ENCODE peak calls at places on chromosomes 13 and 19, in five cellular contexts. One of them, this sample, is unnamed.
A peak's percentile ranks its signal among the peaks of the same experiment; 100 is the strongest.

GRCh38 chr13:42745655-42746054 is 35.7 kb upstream of the FAM216B start:
- DNase-seq in NCI-H1092 treated with DMSO at 0.1 percent for 48 hours: no peak
- DNase-seq in small intestine: no peak
- DNase-seq in neural progenitor cell: no peak
- DNase-seq in Caki2: no peak
- DNase-seq in this sample: no peak

GRCh38 chr13:33125821-33126570 is 109.8 kb downstream of the KL start:
- DNase-seq in NCI-H1092 treated with DMSO at 0.1 percent for 48 hours: no peak
- DNase-seq in small intestine: peak; percentile 70
- DNase-seq in neural progenitor cell: peak; percentile 19
- DNase-seq in Caki2: peak; percentile 76
- DNase-seq in this sample: no peak

GRCh38 chr19:35076657-35077056 is 35.1 kb downstream of the HPN start:
- DNase-seq in NCI-H1092 treated with DMSO at 0.1 percent for 48 hours: no peak
- DNase-seq in Caki2: no peak
- DNase-seq in small intestine: no peak
- DNase-seq in neural progenitor cell: no peak
- DNase-seq in this sample: no peak

GRCh38 chr19:50994129-50994528 is 7.3 kb downstream of the KLK8 start:
- DNase-seq in NCI-H1092 treated with DMSO at 0.1 percent for 48 hours: no peak
- DNase-seq in small intestine: no peak
- DNase-seq in Caki2: peak; percentile 71
- DNase-seq in neural progenitor cell: no peak
- DNase-seq in this sample: no peak

GRCh38 chr19:2308114-2308556 is at the start of gene LINGO3:
- DNase-seq in neural progenitor cell: peak; percentile 60
- DNase-seq in NCI-H1092 treated with DMSO at 0.1 percent for 48 hours: no peak
- DNase-seq in Caki2: no peak
- DNase-seq in small intestine: no peak
- DNase-seq in this sample: no peak

GRCh38 chr13:90047600-90047999 is 1299.9 kb upstream of the MIR17HG start:
- DNase-seq in neural progenitor cell: no peak
- DNase-seq in Caki2: no peak
- DNase-seq in NCI-H1092 treated with DMSO at 0.1 percent for 48 hours: no peak
- DNase-seq in small intestine: no peak
- DNase-seq in this sample: no peak

GRCh38 chr13:26618726-26619125 is 61.2 kb downstream of the WASF3 start:
- DNase-seq in Caki2: no peak
- DNase-seq in NCI-H1092 treated with DMSO at 0.1 percent for 48 hours: no peak
- DNase-seq in small intestine: no peak
- DNase-seq in neural progenitor cell: no peak
- DNase-seq in this sample: no peak

GRCh38 chr19:29098863-29099481 is 114.0 kb downstream of the UQCRFS1 start:
- DNase-seq in NCI-H1092 treated with DMSO at 0.1 percent for 48 hours: no peak
- DNase-seq in small intestine: no peak
- DNase-seq in neural progenitor cell: no peak
- DNase-seq in Caki2: peak; percentile 97
- DNase-seq in this sample: no peak